ENCODE peak calls at places on chromosomes 5 and 9, in four cellular contexts. I is AG09309, T is AG10803, D is brain microvascular endothelial cell. U is an unnamed sample.

GRCh38 chr9:112332272-112332671 is 1.1 kb downstream of the PTBP3 start:
- DNase-seq in I (no peak), T (no peak), D (no peak), U (no peak)

GRCh38 chr5:122736086-122736485 is 38.8 kb upstream of the SNX2 start:
- DNase-seq in I (no peak), T (no peak), D (no peak), U (no peak)

GRCh38 chr5:138837160-138837559 is 38.0 kb downstream of the LRRTM2 start:
- DNase-seq in I (no peak), T (no peak), D (no peak), U (no peak)

GRCh38 chr5:149537374-149537959 is 13.8 kb downstream of the CSNK1A1 start:
- DNase-seq in I (no peak), T (no peak), D (no peak), U (no peak)

GRCh38 chr5:5424736-5425135 is 2.3 kb downstream of the ICE1 start:
- DNase-seq in I (no peak), T (no peak), D (no peak), U (no peak)

GRCh38 chr5:170070556-170071412 is 34.9 kb upstream of the FOXI1 start:
- DNase-seq in I (peak), T (peak), D (peak), U (no peak)

GRCh38 chr9:101381118-101381517 is 3.7 kb downstream of the BAAT start:
- DNase-seq in I (no peak), T (no peak), D (no peak), U (no peak)

GRCh38 chr5:157455057-157455456 is 5.0 kb upstream of the NIPAL4 start:
- DNase-seq in I (no peak), T (no peak), D (no peak), U (peak)

GRCh38 chr9:18122156-18122555 is 351.8 kb upstream of the ADAMTSL1 start:
- DNase-seq in I (no peak), T (peak), D (peak), U (no peak)

GRCh38 chr9:18896531-18897179 is 136.4 kb downstream of the SAXO1 start:
- DNase-seq in I (no peak), T (no peak), D (peak), U (peak)

GRCh38 chr9:99431103-99431502 is 209.0 kb downstream of the SEC61B start:
- DNase-seq in I (no peak), T (peak), D (peak), U (no peak)

GRCh38 chr9:92616199-92617129 is 53.5 kb downstream of the IPPK start:
- DNase-seq in I (no peak), T (peak), D (no peak), U (peak)

GRCh38 chr9:133613396-133613795 is 4.2 kb upstream of the FAM163B start:
- DNase-seq in I (no peak), T (no peak), D (no peak), U (no peak)

GRCh38 chr5:141135030-141135717 is at the start of gene PCDHB5:
- DNase-seq in I (no peak), T (peak), D (no peak), U (no peak)

GRCh38 chr9:89491688-89492087 is 6.2 kb downstream of the SEMA4D start:
- DNase-seq in I (no peak), T (no peak), D (no peak), U (no peak)

GRCh38 chr9:109726122-109726521 is 53.9 kb upstream of the PALM2AKAP2 start:
- DNase-seq in I (no peak), T (no peak), D (no peak), U (no peak)

GRCh38 chr9:77848897-77849296 is 182.7 kb downstream of the GNAQ start:
- DNase-seq in I (peak), T (peak), D (peak), U (no peak)

GRCh38 chr9:93387791-93388190 is 63.7 kb upstream of the FAM120A start:
- DNase-seq in I (no peak), T (no peak), D (no peak), U (no peak)

GRCh38 chr5:135834639-135835529 is at the start of gene SLC25A48:
- DNase-seq in I (no peak), T (no peak), D (no peak), U (peak)

GRCh38 chr5:175347027-175347426 is 97.0 kb downstream of the DRD1 start:
- DNase-seq in I (peak), T (no peak), D (no peak), U (no peak)

GRCh38 chr9:89405832-89406231 is 87.5 kb downstream of the SECISBP2 start:
- DNase-seq in I (no peak), T (no peak), D (no peak), U (no peak)

GRCh38 chr5:162037431-162037830 is 30.1 kb upstream of the GABRG2 start:
- DNase-seq in I (no peak), T (no peak), D (no peak), U (no peak)

GRCh38 chr5:33321026-33321425 is 119.7 kb upstream of the TARS1 start:
- DNase-seq in I (peak), T (peak), D (peak), U (no peak)

GRCh38 chr9:98774746-98775145 is 21.6 kb downstream of the ANKS6 start:
- DNase-seq in I (no peak), T (peak), D (no peak), U (no peak)

GRCh38 chr5:134813407-134813806 is 32.4 kb upstream of the C5orf24 start:
- DNase-seq in I (no peak), T (no peak), D (no peak), U (no peak)

GRCh38 chr5:128271859-128272446 is 188.4 kb downstream of the SLC12A2 start:
- DNase-seq in I (peak), T (peak), D (peak), U (no peak)

GRCh38 chr5:134420326-134420725 is 8.6 kb upstream of the CDKN2AIPNL start:
- DNase-seq in I (no peak), T (no peak), D (peak), U (no peak)

GRCh38 chr9:130892503-130893249 is 3.9 kb downstream of the QRFP start:
- DNase-seq in I (no peak), T (no peak), D (no peak), U (no peak)

GRCh38 chr5:87765009-87765408 is 352.3 kb upstream of the CCNH start:
- DNase-seq in I (no peak), T (no peak), D (no peak), U (no peak)

GRCh38 chr5:170648546-170648945 is 135.0 kb upstream of the GABRP start:
- DNase-seq in I (no peak), T (no peak), D (peak), U (no peak)

GRCh38 chr5:27124590-27124989 is 86.2 kb upstream of the CDH9 start:
- DNase-seq in I (no peak), T (peak), D (peak), U (no peak)

GRCh38 chr5:16701134-16702094 is 84.6 kb upstream of the RETREG1 start:
- DNase-seq in I (no peak), T (no peak), D (no peak), U (no peak)

GRCh38 chr5:151153300-151153699 is 4.3 kb downstream of the ANXA6 start:
- DNase-seq in I (no peak), T (no peak), D (no peak), U (no peak)

GRCh38 chr5:36073595-36074216 is 7.0 kb upstream of the UGT3A2 start:
- DNase-seq in I (no peak), T (no peak), D (no peak), U (no peak)
- TF ChIP-seq CTCF in I (peak), T (peak), D (peak), U (no peak)

GRCh38 chr9:97501177-97501971 is at the start of gene TMOD1:
- DNase-seq in I (no peak), T (no peak), D (no peak), U (no peak)
- TF ChIP-seq CTCF in I (no peak), T (no peak), D (no peak), U (peak)

DNA sequence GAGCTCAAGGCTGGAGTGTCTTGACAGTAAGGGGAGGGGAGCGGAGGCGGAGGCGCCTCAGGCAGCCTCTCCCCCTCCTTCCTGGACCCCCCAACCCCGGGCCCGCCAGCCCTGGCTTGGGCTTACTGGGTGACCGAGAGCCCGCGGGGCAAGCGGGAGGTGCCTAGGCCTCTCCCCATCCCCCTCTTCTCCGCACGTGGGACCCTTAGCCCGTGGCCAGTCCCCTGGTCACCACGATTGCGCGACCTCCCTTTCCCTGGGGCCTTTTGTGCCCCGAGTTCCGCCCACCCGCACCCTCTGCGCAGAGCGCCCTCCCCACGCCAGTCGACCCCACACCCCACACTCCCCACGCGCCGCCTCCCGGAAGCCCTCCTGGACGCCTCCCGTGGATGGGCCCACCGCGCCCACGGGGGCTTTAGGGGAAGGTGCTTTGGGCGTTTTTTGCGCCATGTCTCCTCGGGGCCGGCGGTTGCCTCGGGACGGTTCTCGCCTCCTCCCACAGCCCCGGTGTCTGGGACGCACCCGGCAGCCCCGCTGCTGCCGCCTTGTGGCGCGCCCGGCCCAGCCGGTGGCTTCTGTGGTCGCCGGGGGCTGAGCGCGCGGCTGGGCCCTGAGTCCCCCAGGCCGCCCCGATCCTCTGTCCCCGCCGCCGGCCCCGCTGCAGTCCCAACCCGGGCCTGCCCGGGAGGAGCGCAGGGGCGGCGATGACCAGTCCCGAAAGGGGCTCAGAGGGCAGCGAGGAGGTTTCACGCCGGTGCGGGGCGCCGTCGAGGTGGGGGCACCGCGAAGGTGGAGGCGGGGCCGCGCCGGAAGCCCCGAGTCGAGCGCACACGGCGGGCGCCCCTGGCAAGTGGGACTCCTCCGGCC is 3.2 kb downstream of the TOR4A start:
- DNase-seq in I (no peak), T (peak), D (no peak), U (no peak)
- TF ChIP-seq CTCF in I (no peak), T (peak), D (peak), U (peak)

GRCh38 chr5:74085782-74086181 is 459.8 kb downstream of the ARHGEF28 start:
- DNase-seq in I (no peak), T (no peak), D (no peak), U (no peak)

GRCh38 chr5:74082504-74082903 is 456.5 kb downstream of the ARHGEF28 start:
- DNase-seq in I (no peak), T (no peak), D (no peak), U (no peak)

GRCh38 chr5:74083096-74083495 is 457.1 kb downstream of the ARHGEF28 start:
- DNase-seq in I (no peak), T (no peak), D (no peak), U (no peak)

GRCh38 chr5:74081126-74081525 is 455.1 kb downstream of the ARHGEF28 start:
- DNase-seq in I (no peak), T (no peak), D (no peak), U (no peak)

GRCh38 chr5:74085186-74085585 is 459.2 kb downstream of the ARHGEF28 start:
- DNase-seq in I (no peak), T (no peak), D (no peak), U (no peak)
- TF ChIP-seq CTCF in I (no peak), T (no peak), D (no peak), U (no peak)

GRCh38 chr5:67355135-67355729 is 158.6 kb upstream of the CD180 start:
- DNase-seq in I (no peak), T (no peak), D (no peak), U (no peak)
- TF ChIP-seq CTCF in I (no peak), T (no peak), D (no peak), U (no peak)

DNA sequence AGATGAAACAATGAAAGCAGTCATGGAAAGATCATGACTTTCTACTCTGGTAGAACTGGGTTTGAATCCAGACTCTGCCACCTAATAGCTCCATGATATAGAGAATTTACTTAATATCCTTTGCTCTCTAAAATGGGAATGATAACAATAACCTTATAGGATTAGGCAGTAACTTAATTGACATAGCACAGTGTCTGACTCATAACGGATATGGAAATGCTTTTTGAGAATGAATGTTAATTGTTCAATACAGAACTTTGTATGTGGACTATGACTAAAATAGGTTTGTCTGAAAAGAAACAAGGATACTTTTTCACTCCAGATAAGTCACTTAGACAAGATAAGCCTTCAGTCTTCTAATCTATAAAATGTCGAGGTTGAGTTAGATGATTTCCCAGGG is 330.7 kb downstream of the PTPRD start:
- DNase-seq in I (no peak), T (no peak), D (no peak), U (no peak)
- TF ChIP-seq CTCF in I (no peak), T (no peak), D (no peak), U (no peak)

GRCh38 chr9:121720311-121720991 is 69.0 kb downstream of the DAB2IP start:
- DNase-seq in I (no peak), T (no peak), D (no peak), U (no peak)

GRCh38 chr9:121718063-121718462 is 66.6 kb downstream of the DAB2IP start:
- DNase-seq in I (no peak), T (peak), D (no peak), U (no peak)

GRCh38 chr9:121718501-121718900 is 67.1 kb downstream of the DAB2IP start:
- DNase-seq in I (no peak), T (no peak), D (no peak), U (no peak)

GRCh38 chr9:121721770-121722169 is 70.3 kb downstream of the DAB2IP start:
- DNase-seq in I (no peak), T (peak), D (no peak), U (no peak)

DNA sequence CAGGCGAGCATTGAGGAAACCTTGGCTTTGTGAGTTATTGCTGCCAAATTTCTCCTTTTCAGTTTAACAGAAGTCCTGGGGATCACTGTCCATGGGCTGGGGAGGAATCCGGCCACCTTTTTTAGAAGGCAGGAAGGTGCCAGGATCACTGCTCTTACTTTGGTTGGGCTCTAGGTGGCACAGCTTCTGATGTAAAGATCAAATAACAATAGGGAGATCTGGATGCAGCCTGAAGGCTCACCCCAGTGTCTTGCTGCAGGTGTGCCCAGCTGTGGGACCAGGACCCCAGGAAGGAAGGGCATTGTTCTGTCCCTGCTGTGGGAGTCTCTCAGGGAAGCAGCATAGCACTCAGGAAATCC is 69.5 kb downstream of the DAB2IP start:
- DNase-seq in I (no peak), T (no peak), D (no peak), U (no peak)
- TF ChIP-seq CTCF in I (peak), T (peak), D (peak), U (peak)

GRCh38 chr5:9919306-9920030 is 289.3 kb upstream of the TAS2R1 start:
- DNase-seq in I (no peak), T (no peak), D (no peak), U (no peak)

GRCh38 chr5:9924614-9925013 is 294.5 kb upstream of the TAS2R1 start:
- DNase-seq in I (peak), T (peak), D (peak), U (no peak)

GRCh38 chr5:9927106-9927505 is 297.0 kb upstream of the TAS2R1 start:
- DNase-seq in I (no peak), T (peak), D (peak), U (no peak)

GRCh38 chr5:9920696-9921095 is 290.5 kb upstream of the TAS2R1 start:
- DNase-seq in I (no peak), T (no peak), D (no peak), U (no peak)

DNA sequence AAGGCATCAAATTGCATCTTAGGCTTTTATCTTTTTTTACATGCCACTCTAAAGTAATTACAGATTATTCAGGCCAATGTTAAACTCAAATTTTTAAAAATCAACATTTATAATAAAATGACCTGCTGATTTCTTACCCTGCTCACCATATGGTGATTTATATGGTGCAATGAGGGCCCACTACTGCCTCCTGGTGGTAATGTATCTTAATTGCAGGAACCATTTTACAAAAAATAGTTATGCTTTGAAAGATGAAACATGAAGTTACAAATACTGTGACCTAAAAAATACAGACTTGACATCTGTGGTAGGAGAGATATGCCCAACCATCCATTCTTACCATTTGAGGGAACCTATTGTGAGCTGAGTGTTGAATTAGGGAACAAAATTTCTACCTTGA is 292.6 kb upstream of the TAS2R1 start:
- DNase-seq in I (no peak), T (no peak), D (no peak), U (no peak)
- TF ChIP-seq CTCF in I (peak), T (peak), D (peak), U (peak)

GRCh38 chr5:59136575-59136974 is 553.7 kb downstream of the RAB3C start:
- DNase-seq in I (no peak), T (no peak), D (no peak), U (no peak)
- TF ChIP-seq CTCF in I (no peak), T (no peak), D (no peak), U (no peak)